ENCODE peak calls at places on chromosomes 12 and 14, in five cellular contexts. Q is lung, M is colonic mucosa, I is cardiac muscle cell, C is GM20000. G is an unnamed sample.

GRCh38 chr12:111893287-111893686 is 51.3 kb downstream of the MAPKAPK5 start:
- DNase-seq in I (no peak), M (no peak), C (no peak), Q (no peak), G (no peak)

GRCh38 chr14:34741840-34742239 is 27.4 kb upstream of the CFL2 start:
- DNase-seq in Q (no peak), M (no peak), C (no peak), I (no peak), G (no peak)

GRCh38 chr12:52837781-52838736 is 3.9 kb upstream of the KRT79 start:
- DNase-seq in Q (no peak), M (no peak), I (peak; percentile 46), C (no peak), G (no peak)

GRCh38 chr14:105793836-105794235 is 267.5 kb downstream of the TMEM121 start:
- DNase-seq in I (no peak), C (no peak), Q (no peak), M (no peak), G (no peak)

GRCh38 chr12:93137656-93138612 is 208.8 kb upstream of the EEA1 start:
- DNase-seq in I (peak; percentile 54), Q (no peak), M (no peak), C (peak; percentile 43), G (peak; percentile 25)

GRCh38 chr14:66539034-66539433 is 31.1 kb downstream of the GPHN start:
- DNase-seq in C (no peak), M (no peak), I (no peak), Q (no peak), G (no peak)

GRCh38 chr12:70876952-70877351 is 43.6 kb downstream of the PTPRR start:
- DNase-seq in M (no peak), Q (no peak), I (peak; percentile 43), C (no peak), G (no peak)

GRCh38 chr12:51944608-51945233 is 6.8 kb upstream of the ACVR1B start:
- DNase-seq in I (no peak), Q (no peak), M (no peak), C (no peak), G (no peak)

GRCh38 chr12:104510145-104510872 is 53.6 kb downstream of the CHST11 start:
- DNase-seq in Q (no peak), C (no peak), M (no peak), I (peak; percentile 21), G (no peak)

GRCh38 chr12:53925006-53925405 is 13.6 kb upstream of the HOXC13 start:
- DNase-seq in I (no peak), Q (no peak), M (no peak), C (no peak), G (no peak)

DNA sequence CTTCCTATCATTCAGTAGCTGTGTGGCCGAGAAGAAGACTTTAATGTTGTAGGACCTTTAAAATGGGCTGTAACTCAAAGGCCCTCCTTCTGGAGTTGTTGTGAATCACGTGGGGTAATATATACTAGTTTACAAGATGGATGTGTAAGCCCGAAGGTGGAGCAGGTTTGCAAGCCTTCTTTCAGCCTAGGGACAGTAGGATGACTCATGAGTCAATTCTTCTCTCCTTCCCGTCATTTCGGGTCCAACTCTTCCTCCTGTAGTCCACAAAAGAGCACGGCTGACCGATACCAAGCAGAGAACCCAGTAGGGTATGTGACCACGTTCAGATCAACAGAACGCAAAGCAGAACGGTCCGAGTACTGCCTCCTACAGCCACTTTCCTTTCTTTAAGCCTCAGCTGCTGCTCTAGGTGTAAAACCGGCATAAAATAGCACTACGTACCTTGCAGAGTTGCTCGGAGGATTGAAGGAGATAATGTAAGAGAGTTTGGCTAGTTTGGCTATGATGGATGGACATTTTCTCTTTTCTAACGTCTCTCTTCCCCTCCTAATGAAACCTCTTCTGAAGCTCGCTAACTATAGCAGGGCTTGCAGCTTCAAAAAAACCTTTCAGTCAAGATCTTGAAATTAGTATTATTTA is 1.3 kb upstream of the RASSF3 start:
- DNase-seq in C (peak; percentile 77), Q (peak; percentile 34), M (peak; percentile 80), I (peak; percentile 49), G (peak; percentile 51)
- TF ChIP-seq CTCF in C (peak; percentile 13), Q (no peak), M (no peak), I (peak; percentile 20), G (no peak)

GRCh38 chr14:100030441-100031153 is 34.6 kb upstream of the EVL start:
- DNase-seq in M (no peak), I (peak; percentile 90), C (no peak), Q (no peak), G (no peak)

GRCh38 chr14:100032749-100033148 is 32.5 kb upstream of the EVL start:
- DNase-seq in Q (no peak), M (no peak), C (no peak), I (no peak), G (no peak)

GRCh38 chr14:100031506-100032281 is 33.5 kb upstream of the EVL start:
- DNase-seq in I (peak; percentile 98), C (no peak), M (peak; percentile 28), Q (peak; percentile 67), G (peak; percentile 59)

GRCh38 chr14:100027771-100028490 is 37.3 kb upstream of the EVL start:
- DNase-seq in Q (no peak), M (no peak), I (no peak), C (no peak), G (no peak)

DNA sequence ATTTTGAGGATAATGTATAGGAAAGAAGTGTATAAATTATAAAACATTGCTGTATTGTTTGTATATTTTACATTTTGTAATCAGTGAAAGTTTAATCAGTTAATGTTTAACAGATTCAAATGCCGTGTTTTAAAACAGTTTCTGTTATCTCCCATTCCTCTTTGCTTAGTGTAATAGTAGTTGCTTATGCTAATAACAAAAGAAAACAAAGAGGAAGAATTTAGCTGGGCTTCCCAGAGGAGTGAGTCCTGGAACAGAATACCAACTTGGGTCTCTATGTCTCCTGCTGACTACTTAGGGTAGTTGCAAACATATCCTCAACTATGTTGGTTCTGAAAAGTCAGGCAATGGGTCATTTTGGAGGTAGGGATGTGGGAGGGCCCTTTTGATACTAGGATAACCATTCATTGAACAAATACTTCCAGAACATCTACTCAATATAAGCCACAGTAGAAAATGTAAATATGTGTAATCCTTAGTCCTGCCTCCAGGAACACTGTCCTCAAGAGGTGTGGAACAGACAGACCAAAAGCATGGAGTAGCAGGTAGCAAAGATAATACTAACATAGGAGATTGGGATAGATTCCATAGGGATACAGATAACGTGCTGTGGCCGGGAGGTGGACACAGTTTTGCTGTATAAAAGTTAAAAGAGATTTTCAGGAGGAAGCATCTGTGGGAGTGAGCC is 36.1 kb upstream of the EVL start:
- DNase-seq in I (no peak), C (no peak), M (no peak), Q (no peak), G (no peak)
- TF ChIP-seq CTCF in I (no peak), C (no peak), M (no peak), Q (no peak), G (peak; percentile 20)

GRCh38 chr12:4943067-4943937 is 33.6 kb downstream of the KCNA1 start:
- DNase-seq in M (no peak), I (no peak), Q (no peak), C (peak; percentile 72), G (no peak)

GRCh38 chr12:4947297-4947696 is 37.6 kb downstream of the KCNA1 start:
- DNase-seq in Q (no peak), C (no peak), I (no peak), M (no peak), G (no peak)

GRCh38 chr12:4939418-4940023 is 29.8 kb downstream of the KCNA1 start:
- DNase-seq in C (no peak), M (no peak), I (no peak), Q (no peak), G (no peak)

GRCh38 chr12:4938900-4939299 is 29.2 kb downstream of the KCNA1 start:
- DNase-seq in Q (no peak), I (no peak), C (no peak), M (no peak), G (no peak)

DNA sequence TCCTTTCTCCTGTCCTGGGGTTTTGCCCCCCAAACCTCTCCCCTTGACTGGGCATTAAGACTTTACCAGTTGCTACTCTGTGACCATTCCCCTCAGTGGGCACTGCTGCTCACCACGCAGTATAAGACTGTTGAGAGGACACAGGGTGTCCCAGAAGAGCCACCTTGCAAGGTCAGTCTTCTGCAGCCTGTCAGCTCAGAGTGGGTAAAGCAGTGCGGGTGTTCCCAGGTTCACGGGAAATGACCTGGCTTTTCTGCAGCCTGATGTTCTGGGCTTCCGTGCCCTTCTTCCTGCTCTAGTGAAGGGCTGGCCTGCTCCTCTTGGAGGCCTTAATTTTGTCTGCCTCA is 34.2 kb downstream of the KCNA1 start:
- DNase-seq in Q (no peak), M (no peak), C (no peak), I (no peak), G (no peak)
- TF ChIP-seq CTCF in Q (no peak), M (no peak), C (no peak), I (no peak), G (no peak)

GRCh38 chr14:58151264-58151700 is 731 bp downstream of the ARMH4 start:
- DNase-seq in Q (no peak), C (peak; percentile 14), M (no peak), I (peak; percentile 17), G (peak; percentile 3)

GRCh38 chr14:58149196-58149595 is 2.8 kb downstream of the ARMH4 start:
- DNase-seq in C (no peak), M (no peak), Q (no peak), I (no peak), G (no peak)

GRCh38 chr14:58150243-58150805 is 1.7 kb downstream of the ARMH4 start:
- DNase-seq in I (no peak), Q (no peak), C (no peak), M (no peak), G (no peak)

GRCh38 chr14:58152569-58152857 is 500 bp upstream of the ARMH4 start:
- DNase-seq in I (no peak), Q (no peak), C (peak; percentile 15), M (no peak), G (no peak)

DNA sequence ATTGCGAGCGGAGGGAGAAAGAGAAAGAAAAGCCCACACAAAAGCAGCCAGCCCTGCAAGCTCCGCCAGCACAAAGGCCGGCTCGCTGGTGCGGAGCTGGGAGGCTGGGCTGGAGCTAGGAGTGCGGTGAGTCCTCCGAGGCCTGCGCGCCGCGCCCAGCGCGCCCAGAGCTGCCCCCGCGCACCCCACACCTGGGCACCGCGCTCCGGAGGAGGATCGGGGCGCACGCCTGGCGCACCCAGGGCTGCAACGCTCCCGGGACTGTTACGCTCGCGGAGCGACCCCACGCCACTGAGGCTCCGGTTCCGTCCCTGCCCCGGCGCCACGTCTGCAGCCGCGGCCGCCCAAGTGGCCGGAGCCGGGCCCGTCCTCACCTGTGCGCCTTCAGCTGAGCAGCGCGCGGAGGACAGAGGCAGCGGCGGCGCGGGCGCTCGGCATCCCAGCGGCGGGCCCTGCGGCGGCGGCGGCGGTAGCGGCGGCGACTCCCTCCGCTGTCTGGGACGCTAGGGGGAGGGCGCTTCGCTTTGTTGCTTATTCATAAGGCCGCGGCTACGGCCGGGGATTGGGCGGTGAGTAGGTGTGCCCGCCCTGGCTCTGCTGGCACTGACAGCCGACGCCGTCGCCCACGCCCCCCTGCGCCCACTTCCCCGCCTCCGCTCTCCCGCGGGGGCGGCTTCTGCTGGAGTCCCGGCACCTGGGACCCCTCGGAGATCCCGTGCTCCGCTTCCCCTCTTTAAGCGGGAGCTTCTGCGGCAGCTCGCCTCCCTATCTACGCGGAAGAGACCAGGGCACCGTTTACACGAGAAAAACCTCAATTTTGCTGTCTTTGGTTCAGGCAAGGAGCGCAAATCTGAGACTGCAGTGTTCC is at the start of gene ARMH4:
- DNase-seq in C (peak; percentile 70), I (peak; percentile 83), M (peak; percentile 89), Q (peak; percentile 83), G (peak; percentile 77)
- TF ChIP-seq CTCF in C (no peak), I (no peak), M (no peak), Q (no peak), G (no peak)